ENCODE peak calls at places on chromosomes 11 and 22, in seven cellular contexts. Z is activated naive CD4-positive, alpha-beta T cell treated with anti-CD3 and anti-CD28 coated beads for 36 hours; A is mucosa of gallbladder; Q is ecto neural progenitor cell; N is T-helper 2 cell; J is T1000; I is endothelial cell. F is an unnamed sample.

GRCh38 chr11:64081663-64082442 is 46.1 kb downstream of the FLRT1 start:
- DNase-seq in Q (no peak), A (no peak), N (no peak), Z (no peak), J (no peak), I (no peak), F (no peak)

GRCh38 chr11:6646040-6646439 is 9.6 kb downstream of the DCHS1 start:
- DNase-seq in N (no peak), J (no peak), I (no peak), A (no peak), Z (no peak), Q (no peak), F (peak; percentile 87)

GRCh38 chr11:3123316-3123715 is 41.8 kb downstream of the OSBPL5 start:
- DNase-seq in Q (no peak), I (no peak), A (peak; percentile 46), J (no peak), Z (no peak), N (no peak), F (peak; percentile 91)

GRCh38 chr11:61716478-61717285 is 35.8 kb upstream of the MYRF start:
- DNase-seq in A (no peak), I (no peak), J (no peak), Z (no peak), Q (no peak), N (no peak), F (no peak)

GRCh38 chr11:57248780-57249383 is 11.8 kb upstream of the APLNR start:
- DNase-seq in Q (peak; percentile 88), Z (peak; percentile 51), N (no peak), J (peak; percentile 59), I (peak; percentile 83), A (peak; percentile 65), F (peak; percentile 77)

GRCh38 chr22:19522881-19523239 is 1.4 kb downstream of the CLDN5 start:
- DNase-seq in J (no peak), Q (no peak), A (no peak), I (no peak), Z (no peak), N (no peak), F (no peak)

GRCh38 chr22:39705386-39705785 is 134.8 kb downstream of the CACNA1I start:
- DNase-seq in N (no peak), Z (no peak), Q (no peak), A (no peak), J (no peak), I (no peak), F (no peak)

GRCh38 chr22:29044657-29045176 is 16.9 kb downstream of the C22orf31 start:
- DNase-seq in I (no peak), Q (no peak), Z (no peak), N (no peak), A (no peak), J (no peak), F (no peak)

GRCh38 chr11:61959026-61959608 is 8.3 kb downstream of the FTH1 start:
- DNase-seq in Z (no peak), N (no peak), J (no peak), I (no peak), Q (no peak), A (no peak), F (no peak)